ENCODE peak calls at places on chromosomes 7 and 10, in eight cellular contexts. T is ovary, Z is suprapubic skin, C is A549, I is GM12891, W is transverse colon, M is heart left ventricle, P is Peyer's patch. J is an unnamed sample.

GRCh38 chr7:116796471-116796870 is 65.9 kb upstream of the CAPZA2 start:
- DNase-seq in T (no peak), Z (no peak), C (no peak), I (no peak), W (no peak), M (no peak), P (no peak), J (no peak)

GRCh38 chr7:112213735-112214134 is 7.2 kb downstream of the ZNF277 start:
- DNase-seq in T (no peak), Z (no peak), C (no peak), I (no peak), W (no peak), M (no peak), P (no peak), J (no peak)

GRCh38 chr10:131926743-131927595 is 26.2 kb downstream of the PPP2R2D start:
- DNase-seq in T (no peak), Z (no peak), C (no peak), I (no peak), W (no peak), M (no peak), P (no peak), J (no peak)

GRCh38 chr10:11838298-11838852 is 15.2 kb downstream of the PROSER2 start:
- DNase-seq in T (no peak), Z (no peak), C (no peak), I (no peak), W (no peak), M (no peak), P (no peak), J (no peak)

GRCh38 chr7:1809601-1810258 is 139.7 kb downstream of the ELFN1 start:
- DNase-seq in T (no peak), Z (peak; percentile 51), C (no peak), I (no peak), W (no peak), M (no peak), P (no peak), J (no peak)

GRCh38 chr10:103668351-103669242 is 175.1 kb downstream of the NEURL1 start:
- DNase-seq in T (peak; percentile 75), Z (peak; percentile 89), C (no peak), I (peak; percentile 56), W (peak; percentile 51), M (peak; percentile 91), P (peak; percentile 71), J (no peak)

GRCh38 chr7:45921699-45922519 is 837 bp upstream of the IGFBP3 start:
- DNase-seq in T (peak; percentile 61), Z (no peak), C (peak; percentile 85), I (no peak), W (peak; percentile 26), M (peak; percentile 74), P (peak; percentile 66), J (peak; percentile 74)

GRCh38 chr7:116802784-116803183 is 59.6 kb upstream of the CAPZA2 start:
- DNase-seq in T (no peak), Z (no peak), C (peak; percentile 84), I (peak; percentile 15), W (peak; percentile 32), M (no peak), P (no peak), J (no peak)

GRCh38 chr7:140287988-140288387 is 110.3 kb downstream of the SLC37A3 start:
- DNase-seq in T (no peak), Z (no peak), C (no peak), I (no peak), W (no peak), M (no peak), P (no peak), J (no peak)

GRCh38 chr7:95609277-95609971 is 13.1 kb upstream of the PDK4 start:
- DNase-seq in T (peak; percentile 57), Z (no peak), C (peak; percentile 41), I (no peak), W (peak; percentile 63), M (no peak), P (peak; percentile 65), J (no peak)

GRCh38 chr7:84454174-84454959 is 259.8 kb upstream of the SEMA3A start:
- DNase-seq in T (no peak), Z (no peak), C (no peak), I (no peak), W (no peak), M (no peak), P (no peak), J (no peak)

GRCh38 chr10:48464871-48465736 is 139.8 kb downstream of the ARHGAP22 start:
- DNase-seq in T (no peak), Z (peak; percentile 59), C (no peak), I (no peak), W (no peak), M (peak; percentile 78), P (peak; percentile 36), J (no peak)

GRCh38 chr7:137948845-137949330 is 53.0 kb downstream of the CREB3L2 start:
- DNase-seq in T (no peak), Z (no peak), C (no peak), I (no peak), W (no peak), M (no peak), P (peak; percentile 69), J (no peak)
- TF ChIP-seq POLR2A in T (no peak), Z (no peak), C (no peak), I (no peak), W (no peak), M (no peak), P (no peak), J (no peak)

GRCh38 chr10:22319559-22320558 is 1.0 kb upstream of the BMI1 start:
- DNase-seq in T (no peak), Z (no peak), C (no peak), I (no peak), W (no peak), M (no peak), P (no peak), J (no peak)

GRCh38 chr10:22320591-22321155 is at the start of gene BMI1:
- DNase-seq in T (peak; percentile 68), Z (peak; percentile 82), C (peak; percentile 76), I (no peak), W (peak; percentile 80), M (peak; percentile 86), P (peak; percentile 85), J (peak; percentile 90)

GRCh38 chr10:22321831-22322662 is 1.1 kb downstream of the BMI1 start:
- DNase-seq in T (peak; percentile 12), Z (peak; percentile 72), C (peak; percentile 32), I (no peak), W (no peak), M (peak; percentile 70), P (peak; percentile 56), J (no peak)

GRCh38 chr10:22322663-22323160 is 1.8 kb downstream of the BMI1 start:
- DNase-seq in T (no peak), Z (no peak), C (no peak), I (no peak), W (no peak), M (no peak), P (no peak), J (no peak)

GRCh38 chr10:22321156-22321711 is 335 bp downstream of the BMI1 start:
- DNase-seq in T (peak; percentile 37), Z (peak; percentile 78), C (peak; percentile 82), I (no peak), W (peak; percentile 61), M (peak; percentile 84), P (peak; percentile 78), J (peak; percentile 68)
- TF ChIP-seq POLR2A in T (no peak), Z (peak; percentile 35), C (peak; percentile 37), I (peak; percentile 64), W (peak; percentile 55), M (peak; percentile 25), P (no peak), J (peak; percentile 63)

GRCh38 chr7:107563761-107564552 is at the start of the genes COG5 and DUS4L:
- DNase-seq in T (peak; percentile 84), Z (peak; percentile 86), C (peak; percentile 80), I (peak; percentile 77), W (peak; percentile 88), M (peak; percentile 92), P (peak; percentile 91), J (peak; percentile 48)

GRCh38 chr7:107560898-107561516 is 2.7 kb downstream of the COG5 start:
- DNase-seq in T (no peak), Z (no peak), C (no peak), I (no peak), W (no peak), M (no peak), P (no peak), J (no peak)

GRCh38 chr7:107563072-107563760 is 504 bp downstream of the COG5 start:
- DNase-seq in T (no peak), Z (peak; percentile 84), C (peak; percentile 6), I (peak; percentile 18), W (no peak), M (no peak), P (no peak), J (peak; percentile 35)

GRCh38 chr7:107559864-107560263 is 3.9 kb downstream of the COG5 start:
- DNase-seq in T (no peak), Z (no peak), C (no peak), I (no peak), W (no peak), M (no peak), P (no peak), J (peak; percentile 15)

GRCh38 chr7:107564553-107565298 is 955 bp downstream of the DUS4L start:
- DNase-seq in T (no peak), Z (no peak), C (peak; percentile 19), I (no peak), W (no peak), M (no peak), P (no peak), J (peak; percentile 22)
- TF ChIP-seq POLR2A in T (no peak), Z (no peak), C (no peak), I (no peak), W (no peak), M (no peak), P (no peak), J (no peak)

DNA sequence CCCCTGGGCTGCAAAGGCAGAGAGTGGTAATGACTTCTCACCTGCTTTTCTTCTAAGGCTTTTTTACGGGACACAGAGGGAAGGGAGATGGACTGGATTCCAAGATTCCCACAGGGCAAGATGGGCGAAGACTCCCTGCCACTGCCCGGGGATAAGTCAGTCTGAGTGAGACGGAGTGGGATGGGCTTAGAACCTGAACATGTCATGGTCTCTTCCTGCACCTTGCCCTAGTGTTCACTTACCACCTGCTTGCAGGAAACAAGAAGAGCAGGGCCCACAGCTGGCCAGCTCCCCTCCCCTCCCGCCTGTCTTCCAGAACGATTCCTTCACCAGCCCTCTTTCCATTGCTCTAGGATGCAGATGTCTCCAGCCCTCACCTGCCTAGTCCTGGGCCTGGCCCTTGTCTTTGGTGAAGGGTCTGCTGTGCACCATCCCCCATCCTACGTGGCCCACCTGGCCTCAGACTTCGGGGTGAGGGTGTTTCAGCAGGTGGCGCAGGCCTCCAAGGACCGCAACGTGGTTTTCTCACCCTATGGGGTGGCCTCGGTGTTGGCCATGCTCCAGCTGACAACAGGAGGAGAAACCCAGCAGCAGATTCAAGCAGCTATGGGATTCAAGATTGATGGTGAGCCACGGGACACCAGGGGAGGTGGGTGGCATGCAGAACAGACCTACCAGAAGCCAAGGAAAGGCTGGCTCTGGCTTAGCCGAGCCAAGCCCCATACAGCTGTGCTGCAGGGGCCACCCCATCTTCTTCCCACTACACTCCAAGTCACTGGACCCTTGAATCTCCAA is 1.3 kb downstream of the SERPINE1 start:
- DNase-seq in T (no peak), Z (no peak), C (no peak), I (no peak), W (no peak), M (no peak), P (no peak), J (no peak)
- TF ChIP-seq POLR2A in T (no peak), Z (no peak), C (no peak), I (no peak), W (no peak), M (no peak), P (no peak), J (no peak)

J was measured in H54.